ENCODE peak calls at places on chromosome 11, in five cellular contexts. U is NCI-H748 treated with DMSO at 0.1 percent for 48 hours, F is DMS153, K is uterus, R is posterior cingulate gyrus. T is an unnamed sample.
A peak's percentile ranks its signal among the peaks of the same experiment; 100 is the strongest.

GRCh38 chr11:71556018-71556417 is 7.8 kb downstream of the KRTAP5-9 start:
- DNase-seq in U (no peak), F (no peak), K (no peak), R (no peak), T (no peak)

GRCh38 chr11:11672764-11673163 is 51.0 kb upstream of the GALNT18 start:
- DNase-seq in U (no peak), F (no peak), K (no peak), R (no peak), T (no peak)

GRCh38 chr11:84089072-84090057 is 803.2 kb upstream of the CCDC90B start:
- DNase-seq in U (peak; percentile 23), F (peak; percentile 90), K (no peak), R (peak; percentile 19), T (no peak)

GRCh38 chr11:119608201-119608600 is 120.8 kb downstream of the NECTIN1 start:
- DNase-seq in U (no peak), F (no peak), K (no peak), R (no peak), T (no peak)

GRCh38 chr11:74319139-74319538 is 7.7 kb upstream of the P4HA3 start:
- DNase-seq in U (no peak), F (no peak), K (no peak), R (no peak), T (no peak)

GRCh38 chr11:131146817-131147490 is 223.5 kb upstream of the NTM start:
- DNase-seq in U (no peak), F (no peak), K (no peak), R (no peak), T (no peak)

GRCh38 chr11:92386577-92386976 is 162.0 kb downstream of the FAT3 start:
- DNase-seq in U (no peak), F (no peak), K (no peak), R (no peak), T (no peak)

GRCh38 chr11:12552677-12553076 is 121.5 kb upstream of the TEAD1 start:
- DNase-seq in U (no peak), F (no peak), K (peak; percentile 60), R (no peak), T (no peak)

GRCh38 chr11:1341928-1342524 is 32.6 kb upstream of the TOLLIP start:
- DNase-seq in U (no peak), F (no peak), K (no peak), R (no peak), T (no peak)

GRCh38 chr11:127002669-127003259 is 2.2 kb upstream of the KIRREL3 start:
- DNase-seq in U (no peak), F (no peak), K (no peak), R (no peak), T (no peak)

GRCh38 chr11:44466531-44467179 is 98.8 kb upstream of the CD82 start:
- DNase-seq in U (no peak), F (no peak), K (no peak), R (no peak), T (no peak)

GRCh38 chr11:59706518-59707285 is 6.9 kb downstream of the OR10V1 start:
- DNase-seq in U (no peak), F (no peak), K (no peak), R (no peak), T (no peak)

GRCh38 chr11:58530236-58530635 is 22.3 kb upstream of the OR5B21 start:
- DNase-seq in U (no peak), F (no peak), K (no peak), R (no peak), T (no peak)

GRCh38 chr11:88709567-88709966 is 356.2 kb downstream of the GRM5 start:
- DNase-seq in U (no peak), F (peak; percentile 88), K (no peak), R (peak; percentile 39), T (no peak)

GRCh38 chr11:28674432-28675076 is 566.4 kb downstream of the METTL15 start:
- DNase-seq in U (no peak), F (no peak), K (no peak), R (no peak), T (no peak)

GRCh38 chr11:121194731-121195596 is 93.9 kb downstream of the TECTA start:
- DNase-seq in U (peak; percentile 73), F (peak; percentile 53), K (peak; percentile 54), R (no peak), T (no peak)

GRCh38 chr11:112179601-112180000 is 4.3 kb downstream of the BCO2 start:
- DNase-seq in U (no peak), F (no peak), K (no peak), R (no peak), T (no peak)

GRCh38 chr11:65643971-65644370 is 6.1 kb downstream of the SIPA1 start:
- DNase-seq in U (no peak), F (no peak), K (no peak), R (no peak), T (no peak)

GRCh38 chr11:394034-394857 is at the start of gene PKP3:
- DNase-seq in U (no peak), F (peak; percentile 64), K (no peak), R (no peak), T (no peak)

GRCh38 chr11:106161775-106162174 is 84.3 kb downstream of the AASDHPPT start:
- DNase-seq in U (no peak), F (no peak), K (no peak), R (no peak), T (no peak)

GRCh38 chr11:68704887-68705286 is 20.5 kb downstream of the GAL start:
- DNase-seq in U (no peak), F (no peak), K (no peak), R (no peak), T (no peak)

GRCh38 chr11:101127699-101128570 is 1.7 kb downstream of the PGR start:
- DNase-seq in U (no peak), F (no peak), K (peak; percentile 37), R (no peak), T (peak; percentile 57)

GRCh38 chr11:3745161-3745560 is 52.2 kb downstream of the NUP98 start:
- DNase-seq in U (peak; percentile 53), F (peak; percentile 1), K (no peak), R (no peak), T (no peak)

GRCh38 chr11:134468796-134469195 is 56.8 kb upstream of the B3GAT1 start:
- DNase-seq in U (no peak), F (peak; percentile 35), K (no peak), R (no peak), T (no peak)

GRCh38 chr11:36702330-36703054 is 104.5 kb upstream of the RAG2 start:
- DNase-seq in U (peak; percentile 48), F (peak; percentile 24), K (no peak), R (no peak), T (no peak)

GRCh38 chr11:108199446-108200321 is 22.8 kb downstream of the NPAT start:
- DNase-seq in U (no peak), F (no peak), K (no peak), R (no peak), T (no peak)

GRCh38 chr11:30729187-30729713 is 143.1 kb upstream of the MPPED2 start:
- DNase-seq in U (no peak), F (no peak), K (no peak), R (no peak), T (no peak)

GRCh38 chr11:34585870-34586654 is 34.8 kb upstream of the EHF start:
- DNase-seq in U (peak; percentile 68), F (peak; percentile 18), K (no peak), R (no peak), T (no peak)

GRCh38 chr11:62880803-62881578 is at the start of gene SLC3A2:
- DNase-seq in U (peak; percentile 84), F (peak; percentile 80), K (peak; percentile 90), R (peak; percentile 88), T (peak; percentile 94)

GRCh38 chr11:3169235-3169951 is 4.3 kb upstream of the OSBPL5 start:
- DNase-seq in U (no peak), F (no peak), K (no peak), R (peak; percentile 54), T (peak; percentile 72)

GRCh38 chr11:104214517-104214916 is 50.6 kb upstream of the PDGFD start:
- DNase-seq in U (no peak), F (no peak), K (no peak), R (no peak), T (no peak)

GRCh38 chr11:62922189-62922589 is 1.0 kb upstream of the CHRM1 start:
- DNase-seq in U (no peak), F (no peak), K (no peak), R (no peak), T (no peak)